ENCODE peak calls at places on chromosomes 16 and 17, in six cellular contexts. G is fibroblast of pulmonary artery, F is cardiac muscle cell, P is NCI-H187, E is nephron progenitor cell, M is T-helper 2 cell. K is an unnamed sample.

GRCh38 chr17:21358682-21359482 is 17.3 kb upstream of the KCNJ12 start:
- DNase-seq in P (no peak), G (no peak), M (no peak), E (no peak), F (no peak), K (no peak)

GRCh38 chr17:81253358-81254131 is 14.4 kb downstream of the NDUFAF8 start:
- DNase-seq in G (peak), E (peak), P (no peak), F (peak), M (no peak), K (peak)

GRCh38 chr16:10868089-10868488 is 8.9 kb upstream of the CIITA start:
- DNase-seq in M (no peak), F (no peak), P (no peak), E (no peak), G (no peak), K (no peak)

GRCh38 chr17:77580531-77580930 is 378.0 kb upstream of the TNRC6C start:
- DNase-seq in P (peak), G (no peak), M (no peak), F (no peak), E (no peak), K (no peak)

GRCh38 chr16:84532855-84533486 is 28.5 kb upstream of the MEAK7 start:
- DNase-seq in F (peak), M (no peak), P (no peak), E (no peak), G (peak), K (no peak)

GRCh38 chr17:32116937-32117336 is 25.4 kb upstream of the RHOT1 start:
- DNase-seq in F (no peak), M (no peak), P (no peak), E (no peak), G (no peak), K (no peak)

GRCh38 chr17:59221159-59221847 is 992 bp downstream of the GDPD1 start:
- DNase-seq in E (no peak), P (no peak), M (no peak), G (peak), F (no peak), K (no peak)

GRCh38 chr17:17890773-17891759 is 54.3 kb upstream of the SREBF1 start:
- DNase-seq in G (peak), M (no peak), P (no peak), E (peak), F (peak), K (peak)

GRCh38 chr16:68079616-68080344 is 5.4 kb upstream of the NFATC3 start:
- DNase-seq in P (no peak), M (peak), E (peak), F (peak), G (peak), K (no peak)

GRCh38 chr17:2940352-2940751 is 123.1 kb downstream of the OR1D5 start:
- DNase-seq in P (no peak), G (no peak), F (peak), E (peak), M (no peak), K (no peak)

GRCh38 chr17:60421273-60422161 is 772 bp upstream of the CHCT1 start:
- DNase-seq in F (peak), P (no peak), G (peak), E (peak), M (peak), K (peak)

GRCh38 chr16:67605641-67606040 is 39.3 kb upstream of the CARMIL2 start:
- DNase-seq in G (no peak), E (no peak), F (no peak), M (no peak), P (no peak), K (no peak)

GRCh38 chr17:37191219-37191618 is 184.6 kb upstream of the C17orf78 start:
- DNase-seq in F (peak), P (no peak), E (no peak), G (no peak), M (no peak), K (no peak)

GRCh38 chr16:56625140-56625942 is at the start of gene MT1E:
- DNase-seq in E (peak), G (peak), F (peak), P (no peak), M (no peak), K (no peak)

GRCh38 chr17:64779344-64780095 is 117.4 kb upstream of the SMURF2 start:
- DNase-seq in G (no peak), M (no peak), P (no peak), F (no peak), E (no peak), K (no peak)

GRCh38 chr17:75487351-75488070 is 27.8 kb downstream of the CASKIN2 start:
- DNase-seq in M (no peak), E (no peak), P (no peak), F (peak), G (peak), K (no peak)

GRCh38 chr16:54487933-54488332 is 201.3 kb upstream of the IRX3 start:
- DNase-seq in E (no peak), G (no peak), M (no peak), F (no peak), P (no peak), K (no peak)

GRCh38 chr17:9668532-9668931 is 23.2 kb downstream of the USP43 start:
- DNase-seq in P (no peak), G (no peak), M (no peak), E (peak), F (peak), K (peak)

GRCh38 chr16:50925758-50926357 is 184.0 kb downstream of the CYLD start:
- DNase-seq in P (no peak), G (peak), F (peak), M (no peak), E (no peak), K (no peak)

GRCh38 chr16:82769845-82770244 is 143.1 kb downstream of the CDH13 start:
- DNase-seq in G (no peak), M (no peak), P (no peak), F (no peak), E (no peak), K (no peak)

GRCh38 chr16:67539691-67540635 is 11.3 kb downstream of the RIPOR1 start:
- DNase-seq in P (no peak), G (no peak), M (no peak), F (no peak), E (no peak), K (no peak)

GRCh38 chr16:49274936-49275730 is 6.5 kb downstream of the CBLN1 start:
- DNase-seq in M (no peak), F (no peak), G (no peak), E (peak), P (no peak), K (no peak)

GRCh38 chr17:31415004-31415454 is 23.6 kb downstream of the RAB11FIP4 start:
- DNase-seq in G (no peak), E (no peak), M (no peak), F (no peak), P (no peak), K (no peak)

GRCh38 chr17:77036136-77036840 is 104.5 kb upstream of the SEC14L1 start:
- DNase-seq in E (no peak), P (no peak), G (no peak), M (no peak), F (no peak), K (no peak)

GRCh38 chr16:49048557-49048956 is 233.1 kb downstream of the CBLN1 start:
- DNase-seq in E (no peak), M (no peak), P (no peak), G (peak), F (peak), K (no peak)

GRCh38 chr16:54194008-54194731 is 92.4 kb downstream of the IRX3 start:
- DNase-seq in E (peak), F (peak), M (no peak), P (no peak), G (peak), K (peak)

GRCh38 chr17:1904273-1905052 is 74.7 kb downstream of the RPA1 start:
- DNase-seq in E (no peak), M (no peak), F (no peak), G (no peak), P (no peak), K (no peak)

GRCh38 chr17:36128411-36128978 is 24.9 kb downstream of the CCL4 start:
- DNase-seq in E (no peak), M (no peak), P (no peak), G (no peak), F (no peak), K (no peak)

GRCh38 chr17:42120161-42121065 is 754 bp downstream of the KAT2A start:
- DNase-seq in M (no peak), E (peak), G (no peak), P (no peak), F (peak), K (no peak)

GRCh38 chr17:64240261-64240740 is 22.8 kb downstream of the TEX2 start:
- DNase-seq in E (no peak), F (peak), G (peak), P (no peak), M (no peak), K (no peak)

GRCh38 chr17:34582901-34583245 is 3.5 kb downstream of the TMEM132E start:
- DNase-seq in F (no peak), M (no peak), G (no peak), E (no peak), P (no peak), K (no peak)

GRCh38 chr16:67951485-67951884 is 7.6 kb upstream of the LCAT start:
- DNase-seq in E (no peak), F (no peak), G (no peak), P (no peak), M (no peak), K (no peak)

GRCh38 chr16:12658506-12658905 is 145.2 kb downstream of the CPPED1 start:
- DNase-seq in P (no peak), G (no peak), F (no peak), M (no peak), E (no peak), K (no peak)

GRCh38 chr16:64627781-64628180 is 494.1 kb downstream of the CDH11 start:
- DNase-seq in P (no peak), M (no peak), F (no peak), G (no peak), E (no peak), K (no peak)

K was measured in mesothelial cell of epicardium.